ENCODE peak calls at places on chromosomes 5 and 9, in seven cellular contexts. O, P, Z, X, D, I and V are unnamed samples.
A peak's percentile ranks its signal among the peaks of the same experiment; 100 is the strongest.

GRCh38 chr9:71814226-71814625 is 45.9 kb upstream of the CEMIP2 start:
- DNase-seq in I (no peak), O (no peak), D (no peak), X (no peak), Z (no peak), P (no peak), V (no peak)

GRCh38 chr5:350355-350754 is 28.8 kb downstream of the AHRR start:
- DNase-seq in P (peak; percentile 9), D (no peak), O (no peak), I (no peak), X (no peak), Z (no peak), V (no peak)

GRCh38 chr5:180494510-180495181 is 467 bp downstream of the CNOT6 start:
- DNase-seq in X (peak; percentile 18), I (no peak), P (peak; percentile 12), Z (peak; percentile 42), O (peak; percentile 28), D (no peak), V (no peak)

GRCh38 chr9:72383978-72384709 is 19.1 kb upstream of the ZFAND5 start:
- DNase-seq in P (no peak), Z (no peak), X (peak; percentile 98), I (peak; percentile 94), O (peak; percentile 93), D (peak; percentile 62), V (peak; percentile 86)

GRCh38 chr9:75903785-75904360 is 13.4 kb downstream of the PCSK5 start:
- DNase-seq in Z (no peak), D (no peak), O (peak; percentile 72), X (peak; percentile 89), P (no peak), I (peak; percentile 17), V (peak; percentile 77)

GRCh38 chr5:21219255-21219654 is 1231.3 kb upstream of the CDH18 start:
- DNase-seq in D (no peak), Z (no peak), I (no peak), O (peak; percentile 45), P (no peak), X (peak; percentile 60), V (no peak)

GRCh38 chr5:8329773-8330172 is 460.8 kb downstream of the MTRR start:
- DNase-seq in I (peak; percentile 48), D (no peak), X (peak; percentile 2), Z (no peak), O (no peak), P (no peak), V (no peak)

GRCh38 chr5:17189381-17190036 is 27.9 kb upstream of the BASP1 start:
- DNase-seq in O (peak; percentile 85), Z (peak; percentile 96), P (peak; percentile 65), X (peak; percentile 69), I (peak; percentile 86), D (no peak), V (peak; percentile 73)

GRCh38 chr5:171388816-171389168 is 1.1 kb downstream of the NPM1 start:
- DNase-seq in O (no peak), X (peak; percentile 8), I (no peak), Z (no peak), D (no peak), P (no peak), V (no peak)

GRCh38 chr5:66223637-66224036 is 79.5 kb downstream of the SREK1 start:
- DNase-seq in Z (peak; percentile 43), P (no peak), O (no peak), D (no peak), I (no peak), X (no peak), V (no peak)

GRCh38 chr5:38994329-38994927 is 79.8 kb downstream of the RICTOR start:
- DNase-seq in O (peak; percentile 73), P (peak; percentile 64), Z (peak; percentile 62), X (peak; percentile 55), I (peak; percentile 76), D (peak; percentile 39), V (peak; percentile 38)

GRCh38 chr5:154384480-154385235 is 61.1 kb upstream of the SAP30L start:
- DNase-seq in D (peak; percentile 65), Z (peak; percentile 13), P (no peak), I (no peak), X (no peak), O (no peak), V (no peak)

GRCh38 chr5:91283326-91283725 is 99.8 kb downstream of the ARRDC3 start:
- DNase-seq in I (no peak), X (no peak), P (no peak), O (no peak), Z (no peak), D (no peak), V (no peak)

GRCh38 chr9:108188482-108188881 is 667.3 kb downstream of the ACTL7B start:
- DNase-seq in X (no peak), Z (no peak), P (no peak), I (no peak), D (no peak), O (no peak), V (no peak)

GRCh38 chr5:1952456-1953099 is 69.9 kb upstream of the IRX4 start:
- DNase-seq in O (no peak), Z (no peak), P (no peak), X (no peak), D (no peak), I (no peak), V (no peak)

GRCh38 chr5:181133610-181134231 is 2.8 kb upstream of the OR2V1 start:
- DNase-seq in I (peak; percentile 51), Z (peak; percentile 39), X (peak; percentile 60), O (peak; percentile 31), D (peak; percentile 62), P (peak; percentile 12), V (no peak)

GRCh38 chr9:128421474-128422010 is 885 bp downstream of the CERCAM start:
- DNase-seq in Z (no peak), P (no peak), I (no peak), D (no peak), X (peak; percentile 61), O (no peak), V (no peak)

GRCh38 chr9:106769331-106769730 is 93.6 kb upstream of the ZNF462 start:
- DNase-seq in D (no peak), Z (no peak), P (no peak), X (no peak), I (no peak), O (no peak), V (no peak)

GRCh38 chr5:126351138-126351537 is 72.1 kb upstream of the GRAMD2B start:
- DNase-seq in O (peak; percentile 52), P (no peak), Z (no peak), I (peak; percentile 84), X (peak; percentile 80), D (no peak), V (no peak)

GRCh38 chr5:13188393-13188792 is 756.1 kb downstream of the DNAH5 start:
- DNase-seq in D (no peak), I (no peak), O (no peak), X (peak; percentile 32), Z (no peak), P (no peak), V (no peak)

GRCh38 chr9:116860509-116861120 is 173.5 kb downstream of the TRIM32 start:
- DNase-seq in I (peak; percentile 63), D (peak; percentile 12), O (peak; percentile 39), Z (peak; percentile 79), P (peak; percentile 49), X (peak; percentile 38), V (peak; percentile 42)

GRCh38 chr5:107858788-107859187 is 188.1 kb upstream of the EFNA5 start:
- DNase-seq in Z (no peak), D (no peak), P (no peak), O (no peak), I (no peak), X (no peak), V (no peak)

GRCh38 chr5:163318707-163319106 is 118.7 kb upstream of the CCNG1 start:
- DNase-seq in O (no peak), X (no peak), I (no peak), D (no peak), P (no peak), Z (no peak), V (no peak)

GRCh38 chr9:110752766-110753165 is 84.2 kb downstream of the MUSK start:
- DNase-seq in Z (no peak), X (peak; percentile 96), O (peak; percentile 94), P (no peak), D (peak; percentile 57), I (peak; percentile 96), V (peak; percentile 76)

GRCh38 chr5:43561346-43561745 is 4.5 kb upstream of the PAIP1 start:
- DNase-seq in D (no peak), Z (no peak), P (no peak), O (peak; percentile 8), I (no peak), X (no peak), V (no peak)

GRCh38 chr5:134511796-134512660 is 13.4 kb upstream of the JADE2 start:
- DNase-seq in O (no peak), I (peak; percentile 63), D (no peak), X (peak; percentile 51), P (peak; percentile 74), Z (peak; percentile 73), V (no peak)
- TF ChIP-seq CTCF in O (peak; percentile 28), I (no peak), D (peak; percentile 46), X (peak; percentile 1), P (peak; percentile 77), Z (no peak), V (peak; percentile 16)

DNA sequence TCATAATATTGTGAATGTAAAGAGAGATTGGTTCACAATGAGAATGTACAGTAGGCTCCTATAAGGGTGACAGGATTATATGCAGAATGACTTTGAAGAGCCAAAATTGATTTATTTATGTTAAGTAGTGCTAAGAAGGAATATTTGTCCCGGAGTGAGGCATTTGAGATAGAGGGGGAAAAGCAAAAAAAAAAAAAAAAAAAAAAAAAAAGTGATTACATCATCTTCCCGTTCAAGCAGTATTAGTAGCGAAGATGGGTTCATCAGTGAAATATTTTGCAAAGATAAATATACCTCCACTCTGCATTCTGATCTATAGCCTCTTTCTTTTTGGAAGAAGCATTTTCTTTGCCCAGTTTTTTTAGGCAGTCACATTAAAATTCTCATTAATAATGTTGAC is 74.0 kb downstream of the PIK3R1 start:
- DNase-seq in I (no peak), D (no peak), P (no peak), Z (no peak), O (no peak), X (no peak), V (no peak)
- H3K4me3 ChIP-seq in I (no peak overlapping the region), D (peak overlapping the region; percentile 49), P (peak overlapping the region; percentile 65), Z (no peak overlapping the region), O (no peak overlapping the region), X (no peak overlapping the region), V (no peak overlapping the region)

GRCh38 chr9:79254900-79255651 is 316.7 kb upstream of the TLE4 start:
- DNase-seq in X (peak; percentile 69), D (no peak), Z (no peak), I (peak; percentile 70), P (no peak), O (peak; percentile 20), V (no peak)
- TF ChIP-seq CTCF in X (peak; percentile 29), D (peak; percentile 41), Z (no peak), I (peak; percentile 29), P (no peak), O (peak; percentile 15), V (peak; percentile 21)

DNA sequence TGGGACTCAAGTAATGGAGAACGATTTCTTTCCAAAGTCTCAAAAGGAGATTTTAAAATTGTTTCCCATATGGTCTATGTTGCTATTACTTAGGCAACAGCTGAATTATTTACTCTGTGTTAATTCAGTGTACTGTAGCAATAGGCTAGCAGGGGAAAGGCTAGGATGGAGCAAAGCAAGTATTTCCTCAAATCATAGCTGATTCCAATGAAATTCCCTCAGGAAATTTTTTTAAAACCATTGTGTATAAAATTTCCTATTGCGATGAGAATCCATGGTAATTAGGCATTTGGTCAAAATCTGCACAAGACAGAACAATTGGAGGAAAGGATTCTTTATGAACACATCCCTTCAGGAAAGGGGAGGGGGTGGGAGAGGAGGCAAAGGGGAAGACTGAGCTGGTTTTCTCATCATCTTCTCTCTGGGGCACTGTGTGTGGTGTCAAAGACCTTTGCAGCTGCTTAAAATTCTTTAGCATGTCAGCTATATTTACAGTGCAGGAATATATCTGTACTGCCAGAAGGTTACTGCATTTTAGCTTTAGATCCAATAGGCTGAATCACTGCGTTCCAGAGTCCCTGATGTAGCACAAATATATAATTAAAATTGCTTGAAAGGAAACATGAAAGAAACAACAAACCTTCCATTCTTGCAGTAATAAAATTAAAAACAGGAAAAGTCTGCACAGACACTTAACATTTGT is 95.3 kb downstream of the ZNF608 start:
- DNase-seq in X (no peak), D (no peak), Z (no peak), O (peak; percentile 89), I (peak; percentile 84), P (no peak), V (no peak)
- H3K4me3 ChIP-seq in X (peak overlapping the region; percentile 43), D (no peak overlapping the region), Z (peak overlapping the region; percentile 6), O (peak overlapping the region; percentile 43), I (peak overlapping the region; percentile 51), P (peak overlapping the region; percentile 31), V (peak overlapping the region; percentile 41)